ENCODE peak calls at places on chromosomes 6 and 20, in six cellular contexts. V is GM12892, U is GM12878, S is H1, W is K562, D is HepG2. P is an unnamed sample.

GRCh38 chr6:157034433-157035230 is 257.5 kb downstream of the ARID1B start:
- DNase-seq in W (peak), S (no peak), U (no peak), V (no peak), D (peak), P (no peak)

GRCh38 chr20:18052856-18053255 is 4.9 kb downstream of the OVOL2 start:
- DNase-seq in V (no peak), U (no peak), D (no peak), S (no peak), W (no peak), P (no peak)

GRCh38 chr20:31569163-31570020 is 35.7 kb upstream of the ID1 start:
- DNase-seq in D (peak), U (no peak), W (peak), S (peak), V (no peak), P (no peak)

GRCh38 chr20:38291582-38291918 is 12.4 kb upstream of the BPI start:
- DNase-seq in S (no peak), U (no peak), D (no peak), W (no peak), V (no peak), P (no peak)

GRCh38 chr6:82882363-82883033 is 183.1 kb downstream of the UBE3D start:
- DNase-seq in W (no peak), U (no peak), D (no peak), S (no peak), V (no peak), P (no peak)

GRCh38 chr20:32828029-32828666 is 8.4 kb downstream of the MAPRE1 start:
- DNase-seq in W (no peak), D (no peak), S (no peak), U (no peak), V (no peak), P (no peak)

GRCh38 chr6:157706883-157707282 is 116.2 kb upstream of the SNX9 start:
- DNase-seq in D (no peak), W (no peak), V (no peak), U (no peak), S (no peak), P (no peak)

GRCh38 chr20:61387204-61387958 is 135.3 kb downstream of the CDH4 start:
- DNase-seq in V (no peak), S (peak), W (peak), U (no peak), D (no peak), P (no peak)

GRCh38 chr6:26351544-26351953 is 13.4 kb upstream of the BTN3A2 start:
- DNase-seq in V (no peak), D (peak), W (peak), S (no peak), U (no peak), P (no peak)

GRCh38 chr6:41940759-41941279 is 789 bp downstream of the CCND3 start:
- DNase-seq in S (peak), V (no peak), U (no peak), W (no peak), D (no peak), P (no peak)

GRCh38 chr20:50569864-50570836 is 60.0 kb downstream of the PTPN1 start:
- DNase-seq in D (peak), S (no peak), U (peak), V (no peak), W (peak), P (no peak)

GRCh38 chr6:119129968-119130484 is 51.6 kb upstream of the FAM184A start:
- DNase-seq in D (peak), S (no peak), V (no peak), W (peak), U (no peak), P (no peak)

GRCh38 chr20:4810446-4811019 is 88.8 kb downstream of the PRND start:
- DNase-seq in W (no peak), S (no peak), U (no peak), V (no peak), D (no peak), P (no peak)

GRCh38 chr6:111483736-111484654 is 977 bp upstream of the REV3L start:
- DNase-seq in V (peak), S (peak), W (peak), D (peak), U (peak), P (peak)
- TF ChIP-seq POLR2A in V (peak), S (peak), W (peak), D (peak), U (peak), P (peak)

GRCh38 chr20:62387993-62388635 is 1.2 kb downstream of the RPS21 start:
- DNase-seq in W (peak), V (no peak), U (no peak), D (no peak), S (no peak), P (no peak)
- TF ChIP-seq TAF1 in W (no peak), V (no peak), U (no peak), D (no peak), S (no peak), P (no peak)

DNA sequence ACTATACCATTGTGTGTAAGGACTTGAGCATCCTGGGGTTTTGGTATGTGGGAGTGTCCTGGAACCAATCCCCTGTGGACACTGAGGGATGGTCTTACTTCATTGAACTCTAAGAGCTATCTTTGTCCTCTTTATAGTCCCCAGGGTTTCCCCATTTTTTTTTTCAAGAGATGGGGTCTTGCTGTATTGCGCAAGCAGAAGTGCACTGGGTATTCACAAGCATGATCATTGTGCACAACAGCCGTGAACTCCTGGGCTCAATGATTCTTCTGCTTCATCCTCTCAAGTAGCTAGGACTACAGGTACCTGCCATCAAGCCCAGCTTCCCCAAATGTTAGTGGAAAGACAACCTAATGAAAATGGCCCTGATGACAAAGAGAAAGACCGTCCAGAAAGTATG is 2.2 kb upstream of the ASCC3 start:
- DNase-seq in V (no peak), W (no peak), S (no peak), U (no peak), D (no peak), P (no peak)
- TF ChIP-seq POLR2AphosphoS5 in V (no peak), W (no peak), S (no peak), U (no peak), D (no peak), P (no peak)

DNA sequence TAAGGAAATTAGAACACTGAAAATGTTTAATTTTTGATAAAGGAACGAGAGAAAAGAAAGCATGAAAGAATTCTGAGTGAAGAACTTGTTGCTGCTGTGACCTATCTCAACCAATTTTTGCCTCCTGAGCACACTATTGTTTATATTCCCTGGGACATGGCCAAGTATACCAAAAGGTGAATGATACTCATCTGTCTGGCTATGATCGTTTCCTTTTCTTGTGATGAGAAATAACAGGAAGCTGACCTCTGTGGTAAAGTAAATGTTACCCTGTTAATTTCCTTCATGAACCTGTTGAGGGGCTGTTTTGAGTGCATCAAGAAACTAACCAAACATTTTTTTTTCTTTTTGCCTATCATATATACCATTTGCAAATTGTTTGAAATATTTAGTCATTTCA is 69.1 kb downstream of the FIG4 start:
- DNase-seq in W (no peak), S (no peak), V (no peak), U (no peak), D (no peak), P (no peak)
- TF ChIP-seq POLR2A in W (no peak), S (no peak), V (no peak), U (no peak), D (no peak), P (no peak)

DNA sequence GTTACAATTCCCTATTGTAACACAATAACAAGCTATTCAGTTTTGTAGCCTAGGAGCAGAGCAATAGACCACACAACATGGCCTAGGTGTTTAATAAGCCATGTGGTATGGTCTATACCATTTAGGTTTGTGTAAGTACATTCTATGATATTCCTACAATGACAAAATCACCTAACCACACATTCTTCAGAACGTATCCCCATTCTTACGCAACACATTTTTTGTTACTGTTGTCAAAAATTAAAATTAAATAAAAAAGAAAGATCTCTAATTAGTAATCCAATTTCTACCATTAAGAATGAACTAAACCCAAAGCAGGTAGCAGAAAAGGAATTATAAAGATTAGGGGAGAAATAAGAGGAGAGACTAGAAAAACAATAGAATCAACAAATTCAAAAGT is 44.0 kb downstream of the RANBP9 start:
- DNase-seq in S (no peak), U (no peak), D (no peak), W (no peak), V (no peak), P (no peak)
- TF ChIP-seq TAF1 in S (no peak), U (no peak), D (no peak), W (no peak), V (no peak), P (no peak)

DNA sequence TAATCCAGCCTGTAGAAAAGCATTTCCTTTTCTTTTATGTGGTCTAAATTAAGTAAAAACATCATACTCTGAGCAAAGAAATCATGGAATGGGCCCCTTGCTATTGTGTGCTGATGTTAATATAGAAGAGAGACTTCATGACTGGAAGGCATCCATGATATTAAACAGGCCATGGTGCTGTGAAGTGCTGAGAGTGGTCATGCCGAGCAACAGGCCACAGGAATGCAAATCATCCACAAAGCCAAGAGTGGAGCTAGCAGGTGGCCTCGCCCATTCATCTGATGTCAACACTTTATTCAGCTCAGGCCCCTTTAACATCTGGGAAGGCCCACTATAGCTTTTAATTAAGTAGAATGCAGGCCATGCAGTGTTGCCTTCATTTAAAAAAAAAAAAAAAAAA is 115.2 kb upstream of the HMGCLL1 start:
- DNase-seq in D (no peak), S (peak), U (no peak), V (no peak), W (no peak), P (no peak)
- TF ChIP-seq POLR2AphosphoS5 in D (no peak), S (no peak), U (no peak), V (no peak), W (no peak), P (no peak)

DNA sequence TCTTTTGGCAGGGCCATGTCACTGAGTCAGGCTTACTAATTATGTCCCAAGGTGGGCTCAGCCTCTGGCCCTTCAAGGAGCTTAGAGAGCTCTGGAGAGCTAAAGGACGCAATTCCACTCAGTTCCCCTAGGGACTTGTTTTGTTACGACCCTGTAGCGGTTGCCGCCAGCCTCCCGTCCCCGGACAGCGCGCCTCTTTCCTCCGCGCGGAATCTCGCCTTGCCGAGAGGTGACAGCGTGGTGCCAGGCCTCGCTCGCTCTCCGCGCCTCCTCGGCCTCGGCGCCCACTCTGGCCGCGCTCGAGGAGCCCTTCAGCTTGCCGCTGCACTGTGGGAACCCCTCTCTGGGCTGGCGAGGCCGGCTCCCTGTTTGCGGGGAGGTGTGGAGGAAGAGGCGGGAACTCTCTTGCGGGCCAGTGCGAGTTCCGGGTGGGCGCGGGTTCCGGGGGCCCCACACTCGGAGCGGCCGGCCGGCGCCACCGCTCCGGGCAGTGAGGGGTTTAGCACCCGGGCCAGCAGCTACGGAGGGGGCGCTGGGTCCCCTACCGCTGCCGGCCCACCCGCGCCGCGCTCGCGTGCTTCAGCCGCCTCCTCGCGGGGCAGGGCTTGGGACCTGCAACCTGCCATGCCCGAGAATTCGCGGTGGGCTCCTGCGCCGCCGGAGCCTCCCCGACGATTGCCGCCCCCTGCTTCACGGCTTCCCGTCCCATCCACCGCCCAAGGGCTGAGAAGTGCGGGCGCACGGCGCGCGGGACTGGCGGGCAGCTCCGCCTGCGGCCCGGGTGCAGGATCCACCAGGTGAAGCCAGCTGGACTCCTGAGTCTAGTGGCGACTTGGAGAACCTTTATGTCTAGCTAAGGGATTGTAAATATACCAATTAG is 9.9 kb upstream of the ZNF311 start:
- DNase-seq in S (no peak), V (no peak), D (no peak), U (no peak), W (no peak), P (no peak)
- TF ChIP-seq POLR2A in S (no peak), V (no peak), D (no peak), U (no peak), W (no peak), P (no peak)

GRCh38 chr20:49345538-49345937 is 67.7 kb upstream of the ZNFX1 start:
- DNase-seq in W (no peak), S (no peak), V (no peak), U (no peak), D (no peak), P (no peak)
- TF ChIP-seq TAF1 in W (no peak), S (no peak), V (no peak), U (no peak), D (no peak), P (no peak)